ENCODE peak calls at places on chromosomes 16 and 17, in seven cellular contexts. U is left lung, A is ovary, C is fibroblast of lung, H is transverse colon, E is cardiac muscle cell, B is dorsolateral prefrontal cortex. Z is an unnamed sample.

GRCh38 chr16:80323808-80324195 is 217.0 kb upstream of the DYNLRB2 start:
- DNase-seq in A (no peak), U (no peak), H (no peak), B (no peak), E (no peak), C (no peak), Z (no peak)

GRCh38 chr17:44279586-44280344 is 11.8 kb upstream of the SLC4A1 start:
- DNase-seq in H (peak), E (peak), U (peak), A (peak), B (peak), C (peak), Z (peak)

GRCh38 chr17:33562792-33563191 is 269.7 kb upstream of the ASIC2 start:
- DNase-seq in A (no peak), E (no peak), B (no peak), U (no peak), C (no peak), H (no peak), Z (no peak)

GRCh38 chr17:81412490-81413093 is 17.3 kb downstream of the BAHCC1 start:
- DNase-seq in H (no peak), E (peak), C (peak), B (no peak), U (no peak), A (peak), Z (no peak)

GRCh38 chr16:11258553-11259287 is 2.7 kb upstream of the SOCS1 start:
- DNase-seq in B (peak), U (no peak), H (peak), E (no peak), A (no peak), C (no peak), Z (no peak)

GRCh38 chr16:27230562-27230991 is 27.3 kb downstream of the KDM8 start:
- DNase-seq in H (peak), E (no peak), U (peak), A (no peak), B (no peak), C (no peak), Z (no peak)

GRCh38 chr16:11114366-11115164 is 141.4 kb downstream of the SOCS1 start:
- DNase-seq in A (no peak), B (no peak), C (no peak), H (no peak), U (no peak), E (no peak), Z (no peak)

GRCh38 chr16:86019446-86020047 is 120.6 kb downstream of the IRF8 start:
- DNase-seq in H (no peak), E (no peak), B (no peak), A (no peak), C (no peak), U (no peak), Z (no peak)

GRCh38 chr16:30003670-30004423 is 7.0 kb downstream of the DOC2A start:
- DNase-seq in E (no peak), H (no peak), A (no peak), B (no peak), U (peak), C (no peak), Z (no peak)
- H3K27ac ChIP-seq in E (no peak), H (no peak), A (no peak), B (no peak), U (no peak), C (no peak), Z (no peak)

GRCh38 chr17:35142467-35142796 is 329 bp upstream of the NLE1 start:
- DNase-seq in E (no peak), B (no peak), A (no peak), C (no peak), U (no peak), H (no peak), Z (no peak)

GRCh38 chr17:35141681-35142466 is at the start of gene NLE1:
- DNase-seq in U (peak), C (peak), E (peak), H (peak), A (peak), B (peak), Z (peak)

GRCh38 chr17:35146214-35146833 is 1.3 kb upstream of the UNC45B start:
- DNase-seq in C (no peak), B (no peak), U (no peak), H (no peak), E (no peak), A (no peak), Z (no peak)

GRCh38 chr17:35147313-35147982 is at the start of gene UNC45B:
- DNase-seq in B (no peak), C (no peak), A (no peak), U (no peak), E (no peak), H (no peak), Z (no peak)

GRCh38 chr17:35144840-35145239 is 2.7 kb upstream of the NLE1 start:
- DNase-seq in H (no peak), B (no peak), E (no peak), A (no peak), C (no peak), U (no peak), Z (no peak)
- H3K4me3 ChIP-seq in H (no peak), B (no peak), E (no peak), A (no peak), C (no peak), U (no peak), Z (no peak)

DNA sequence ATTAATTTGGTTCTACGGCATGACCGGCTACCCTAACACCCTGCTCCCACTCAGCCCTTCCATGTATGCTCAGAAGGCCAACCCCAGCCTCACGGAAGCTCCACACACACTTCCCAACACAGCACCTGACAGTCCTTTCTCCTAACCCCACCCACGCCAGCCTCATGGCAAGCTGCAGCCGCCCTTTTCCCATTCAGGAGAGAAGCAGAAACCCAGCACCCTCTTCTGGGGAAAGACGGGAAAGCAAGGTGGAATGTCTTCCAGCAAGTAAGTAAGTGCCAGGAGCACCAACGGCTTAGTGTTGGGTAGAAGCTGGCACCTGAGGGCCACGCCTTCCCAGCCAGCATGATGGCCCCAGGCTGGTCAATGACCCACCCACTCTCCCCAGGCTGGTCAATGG is 32.1 kb downstream of the ABR start:
- DNase-seq in H (peak), A (no peak), C (peak), E (peak), U (no peak), B (peak), Z (peak)
- TF ChIP-seq CTCF in H (peak), A (no peak), C (peak), E (peak), U (no peak), B (no peak), Z (peak)

GRCh38 chr17:1398028-1398427 is 2.0 kb downstream of the YWHAE start:
- DNase-seq in H (no peak), C (no peak), U (no peak), B (no peak), E (peak), A (no peak), Z (no peak)
- H3K27ac ChIP-seq in H (peak), C (no peak), U (peak), B (peak), E (peak), A (no peak), Z (peak)

GRCh38 chr17:79928502-79929256 is 89.4 kb upstream of the CBX4 start:
- DNase-seq in H (no peak), U (no peak), E (no peak), A (no peak), B (no peak), C (no peak), Z (no peak)

GRCh38 chr17:79930786-79931516 is 91.7 kb upstream of the CBX4 start:
- DNase-seq in B (no peak), E (no peak), H (no peak), U (no peak), A (no peak), C (no peak), Z (no peak)

GRCh38 chr17:79930077-79930785 is 91.0 kb upstream of the CBX4 start:
- DNase-seq in H (no peak), E (peak), A (no peak), U (no peak), B (no peak), C (peak), Z (no peak)

GRCh38 chr17:79927688-79928501 is 88.7 kb upstream of the CBX4 start:
- DNase-seq in H (no peak), E (no peak), A (no peak), U (no peak), B (no peak), C (no peak), Z (no peak)

GRCh38 chr17:79929257-79930076 is 90.2 kb upstream of the CBX4 start:
- DNase-seq in A (no peak), C (no peak), E (no peak), U (no peak), H (no peak), B (no peak), Z (no peak)
- H3K4me3 ChIP-seq in A (no peak), C (no peak), E (peak), U (no peak), H (no peak), B (no peak), Z (no peak)